ENCODE peak calls at places on chromosomes 3 and 15, in four cellular contexts. One of them, this sample, is unnamed.

GRCh38 chr3:53733433-53733832 is 112.8 kb downstream of the CHDH start:
- DNase-seq in heart left ventricle: no peak
- DNase-seq in heart right ventricle: no peak
- DNase-seq in left ventricle myocardium inferior: no peak
- DNase-seq in this sample: no peak

GRCh38 chr15:87764461-87765236 is 491.9 kb downstream of the NTRK3 start:
- DNase-seq in heart left ventricle: no peak
- DNase-seq in heart right ventricle: no peak
- DNase-seq in left ventricle myocardium inferior: no peak
- DNase-seq in this sample: no peak

GRCh38 chr3:110576962-110577361 is 494.7 kb upstream of the NECTIN3 start:
- DNase-seq in heart left ventricle: no peak
- DNase-seq in heart right ventricle: no peak
- DNase-seq in left ventricle myocardium inferior: no peak
- DNase-seq in this sample: peak; percentile 15

GRCh38 chr3:117589454-117589853 is 879.9 kb downstream of the TUSC7 start:
- DNase-seq in heart left ventricle: no peak
- DNase-seq in heart right ventricle: no peak
- DNase-seq in left ventricle myocardium inferior: no peak
- DNase-seq in this sample: no peak

GRCh38 chr3:58434990-58435389 is 1.4 kb upstream of the PDHB start:
- DNase-seq in heart left ventricle: no peak
- DNase-seq in heart right ventricle: no peak
- DNase-seq in left ventricle myocardium inferior: no peak
- DNase-seq in this sample: no peak

GRCh38 chr3:192130534-192131132 is 596.7 kb downstream of the FGF12 start:
- DNase-seq in heart left ventricle: peak; percentile 41
- DNase-seq in heart right ventricle: peak; percentile 34
- DNase-seq in left ventricle myocardium inferior: peak; percentile 21
- DNase-seq in this sample: no peak

GRCh38 chr3:44511238-44511567 is 33.7 kb upstream of the ZNF445 start:
- DNase-seq in heart left ventricle: no peak
- DNase-seq in heart right ventricle: no peak
- DNase-seq in left ventricle myocardium inferior: no peak
- DNase-seq in this sample: no peak

GRCh38 chr3:148372476-148372875 is 325.2 kb upstream of the AGTR1 start:
- DNase-seq in heart left ventricle: no peak
- DNase-seq in heart right ventricle: no peak
- DNase-seq in left ventricle myocardium inferior: no peak
- DNase-seq in this sample: no peak

GRCh38 chr3:146975476-146975875 is 370.3 kb upstream of the PLSCR5 start:
- DNase-seq in heart left ventricle: no peak
- DNase-seq in heart right ventricle: no peak
- DNase-seq in left ventricle myocardium inferior: no peak
- DNase-seq in this sample: no peak

GRCh38 chr3:115784739-115785571 is 161.6 kb downstream of the GAP43 start:
- DNase-seq in heart left ventricle: no peak
- DNase-seq in heart right ventricle: no peak
- DNase-seq in left ventricle myocardium inferior: no peak
- DNase-seq in this sample: no peak

GRCh38 chr3:55592572-55592971 is 105.5 kb upstream of the WNT5A start:
- DNase-seq in heart left ventricle: no peak
- DNase-seq in heart right ventricle: no peak
- DNase-seq in left ventricle myocardium inferior: no peak
- DNase-seq in this sample: no peak

GRCh38 chr15:84937144-84937543 is 44.5 kb upstream of the PDE8A start:
- DNase-seq in heart left ventricle: no peak
- DNase-seq in heart right ventricle: no peak
- DNase-seq in left ventricle myocardium inferior: no peak
- DNase-seq in this sample: no peak

GRCh38 chr3:177596248-177596821 is 399.1 kb upstream of the TBL1XR1 start:
- DNase-seq in heart left ventricle: no peak
- DNase-seq in heart right ventricle: no peak
- DNase-seq in left ventricle myocardium inferior: no peak
- DNase-seq in this sample: no peak

GRCh38 chr3:126517986-126518778 is 609 bp upstream of the UROC1 start:
- DNase-seq in heart left ventricle: peak; percentile 16
- DNase-seq in heart right ventricle: no peak
- DNase-seq in left ventricle myocardium inferior: no peak
- DNase-seq in this sample: no peak

GRCh38 chr3:195811756-195812155 is at the start of gene MUC4:
- DNase-seq in heart left ventricle: no peak
- DNase-seq in heart right ventricle: no peak
- DNase-seq in left ventricle myocardium inferior: no peak
- DNase-seq in this sample: no peak

DNA sequence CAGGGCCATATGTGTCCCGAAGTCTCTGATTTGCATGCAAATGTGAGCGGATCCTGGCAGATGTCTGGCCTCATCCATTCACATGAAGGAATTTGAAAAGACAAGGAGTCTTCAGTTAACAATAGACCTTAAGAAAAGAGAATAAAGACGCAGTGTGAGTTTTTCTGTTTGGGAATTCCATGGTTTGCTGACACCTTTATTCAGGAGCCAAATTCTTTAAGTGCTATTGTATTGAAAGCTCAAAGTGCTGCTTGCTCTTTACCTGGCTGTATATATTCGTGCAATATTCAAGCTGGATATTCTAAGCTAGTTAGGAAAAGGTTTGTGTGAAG is 2.2 kb downstream of the LRRN1 start:
- DNase-seq in heart left ventricle: no peak
- DNase-seq in heart right ventricle: no peak
- DNase-seq in left ventricle myocardium inferior: no peak
- DNase-seq in this sample: no peak
- H3K4me3 ChIP-seq in heart left ventricle: no peak overlapping the region
- H3K4me3 ChIP-seq in heart right ventricle: no peak overlapping the region
- H3K4me3 ChIP-seq in left ventricle myocardium inferior: peak overlapping the region; percentile 69
- H3K4me3 ChIP-seq in this sample: no peak overlapping the region

DNA sequence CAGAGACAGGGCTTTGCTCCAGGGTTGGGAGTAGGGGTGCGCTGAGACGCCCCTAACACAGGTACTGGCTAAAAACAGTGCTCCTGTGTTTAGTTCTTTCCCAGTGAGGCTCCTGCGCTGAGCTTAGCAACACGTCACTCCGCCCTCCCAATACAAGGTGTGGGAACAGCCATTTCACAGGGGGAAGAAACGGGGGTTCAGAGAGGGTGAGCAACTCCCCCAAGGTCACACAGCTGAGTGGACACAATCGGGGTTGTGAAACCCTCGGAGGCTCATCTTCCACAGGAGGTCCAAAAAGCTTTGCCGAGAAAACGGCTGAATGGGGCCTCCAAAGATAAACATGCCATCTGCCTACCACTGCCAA is 628 bp downstream of the PRRT3 start:
- DNase-seq in heart left ventricle: no peak
- DNase-seq in heart right ventricle: no peak
- DNase-seq in left ventricle myocardium inferior: no peak
- DNase-seq in this sample: no peak
- H3K4me3 ChIP-seq in heart left ventricle: peak overlapping the region; percentile 62
- H3K4me3 ChIP-seq in heart right ventricle: peak overlapping the region; percentile 65
- H3K4me3 ChIP-seq in left ventricle myocardium inferior: peak overlapping the region; percentile 69
- H3K4me3 ChIP-seq in this sample: no peak overlapping the region

DNA sequence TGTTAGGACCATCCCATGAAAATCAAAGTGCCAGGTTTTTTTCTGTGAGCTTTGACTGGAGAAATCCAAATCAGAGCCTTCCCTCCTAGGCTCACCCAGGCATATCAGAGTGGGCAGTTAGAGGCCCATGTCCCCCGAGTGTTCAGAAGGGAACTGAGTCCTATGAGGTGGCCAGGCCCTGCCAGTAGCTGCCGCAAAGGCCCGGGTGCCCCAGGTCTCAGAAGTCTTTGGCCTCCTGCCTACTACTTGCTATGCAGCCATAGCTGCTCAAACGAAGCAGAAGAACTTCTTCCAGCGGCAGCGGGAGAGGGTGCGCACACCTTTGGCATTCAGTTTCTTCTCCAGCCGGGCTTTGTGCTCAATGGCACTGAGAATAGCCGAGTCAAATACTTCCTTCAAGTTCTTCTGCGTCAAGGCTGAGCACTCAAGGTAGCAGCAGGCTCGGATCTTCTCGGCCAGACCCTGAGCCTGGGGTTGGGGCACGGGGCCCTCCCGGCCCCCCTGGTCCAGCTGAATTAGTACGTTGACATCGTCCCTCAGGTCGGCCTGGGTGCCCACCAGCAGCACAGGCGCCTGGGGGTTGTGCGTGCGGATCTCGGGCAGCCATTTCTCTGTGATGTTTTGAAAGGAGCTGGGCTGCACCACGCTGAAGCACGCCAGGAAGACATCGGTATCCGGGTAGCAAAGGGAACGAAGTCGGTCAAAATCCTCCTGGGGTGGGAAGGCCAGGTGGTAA is 1.1 kb downstream of the RHOV start:
- DNase-seq in heart left ventricle: no peak
- DNase-seq in heart right ventricle: no peak
- DNase-seq in left ventricle myocardium inferior: no peak
- DNase-seq in this sample: no peak
- H3K4me3 ChIP-seq in heart left ventricle: no peak overlapping the region
- H3K4me3 ChIP-seq in heart right ventricle: no peak overlapping the region
- H3K4me3 ChIP-seq in left ventricle myocardium inferior: peak overlapping the region; percentile 71
- H3K4me3 ChIP-seq in this sample: peak overlapping the region; percentile 45

GRCh38 chr3:159191454-159191853 is 389.6 kb downstream of the MFSD1 start:
- DNase-seq in heart left ventricle: no peak
- DNase-seq in heart right ventricle: no peak
- DNase-seq in left ventricle myocardium inferior: no peak
- DNase-seq in this sample: no peak
- H3K4me3 ChIP-seq in heart left ventricle: no peak overlapping the region
- H3K4me3 ChIP-seq in heart right ventricle: no peak overlapping the region
- H3K4me3 ChIP-seq in left ventricle myocardium inferior: no peak overlapping the region
- H3K4me3 ChIP-seq in this sample: no peak overlapping the region

GRCh38 chr3:33900809-33901505 is 102.5 kb downstream of the PDCD6IP start:
- DNase-seq in heart left ventricle: no peak
- DNase-seq in heart right ventricle: no peak
- DNase-seq in left ventricle myocardium inferior: no peak
- DNase-seq in this sample: no peak

GRCh38 chr3:33900440-33900808 is 102.0 kb downstream of the PDCD6IP start:
- DNase-seq in heart left ventricle: no peak
- DNase-seq in heart right ventricle: no peak
- DNase-seq in left ventricle myocardium inferior: no peak
- DNase-seq in this sample: no peak

GRCh38 chr3:33898901-33899300 is 100.5 kb downstream of the PDCD6IP start:
- DNase-seq in heart left ventricle: no peak
- DNase-seq in heart right ventricle: no peak
- DNase-seq in left ventricle myocardium inferior: no peak
- DNase-seq in this sample: no peak

GRCh38 chr3:33897306-33897705 is 98.9 kb downstream of the PDCD6IP start:
- DNase-seq in heart left ventricle: no peak
- DNase-seq in heart right ventricle: no peak
- DNase-seq in left ventricle myocardium inferior: no peak
- DNase-seq in this sample: no peak

DNA sequence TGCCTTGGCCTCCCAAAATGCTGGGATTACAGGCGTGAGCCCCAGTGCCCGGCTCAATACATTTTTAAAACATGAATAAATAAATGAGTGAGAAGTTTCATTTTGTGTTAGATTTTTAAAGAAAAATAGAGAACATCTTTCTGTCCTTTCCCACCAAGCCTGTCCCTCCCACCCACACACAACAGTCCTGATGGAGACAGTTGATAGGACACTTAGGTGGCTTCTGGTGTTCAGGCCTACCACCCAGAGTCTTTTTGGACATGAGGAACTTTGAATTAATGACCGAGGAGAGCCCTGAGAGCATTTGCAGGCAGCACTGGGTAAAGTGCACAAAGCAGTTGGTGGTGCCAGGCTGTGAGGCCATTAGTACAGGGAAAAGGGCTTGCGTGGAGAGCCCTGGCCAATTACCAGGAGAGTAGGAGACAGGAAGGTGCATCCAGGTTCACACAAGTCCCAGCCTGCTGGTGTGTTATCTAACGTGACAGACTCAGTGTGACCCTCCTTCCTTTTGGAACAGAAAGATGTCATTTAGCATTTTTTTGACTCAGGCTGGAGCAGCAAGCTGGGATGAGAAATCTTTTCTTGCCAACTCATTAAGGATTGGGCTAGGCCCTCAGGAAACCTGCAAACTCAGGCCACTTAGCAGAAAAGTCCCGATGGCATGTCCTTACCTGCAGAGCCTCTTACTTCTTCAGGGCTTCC is 103.6 kb downstream of the PDCD6IP start:
- DNase-seq in heart left ventricle: no peak
- DNase-seq in heart right ventricle: no peak
- DNase-seq in left ventricle myocardium inferior: no peak
- DNase-seq in this sample: no peak
- H3K4me3 ChIP-seq in heart left ventricle: no peak overlapping the region
- H3K4me3 ChIP-seq in heart right ventricle: no peak overlapping the region
- H3K4me3 ChIP-seq in left ventricle myocardium inferior: no peak overlapping the region
- H3K4me3 ChIP-seq in this sample: no peak overlapping the region

GRCh38 chr3:9183011-9183410 is 66.4 kb downstream of the SRGAP3 start:
- DNase-seq in heart left ventricle: peak; percentile 50
- DNase-seq in heart right ventricle: peak; percentile 32
- DNase-seq in left ventricle myocardium inferior: peak; percentile 28
- DNase-seq in this sample: no peak
- H3K4me3 ChIP-seq in heart left ventricle: no peak overlapping the region
- H3K4me3 ChIP-seq in heart right ventricle: no peak overlapping the region
- H3K4me3 ChIP-seq in left ventricle myocardium inferior: no peak overlapping the region
- H3K4me3 ChIP-seq in this sample: no peak overlapping the region

DNA sequence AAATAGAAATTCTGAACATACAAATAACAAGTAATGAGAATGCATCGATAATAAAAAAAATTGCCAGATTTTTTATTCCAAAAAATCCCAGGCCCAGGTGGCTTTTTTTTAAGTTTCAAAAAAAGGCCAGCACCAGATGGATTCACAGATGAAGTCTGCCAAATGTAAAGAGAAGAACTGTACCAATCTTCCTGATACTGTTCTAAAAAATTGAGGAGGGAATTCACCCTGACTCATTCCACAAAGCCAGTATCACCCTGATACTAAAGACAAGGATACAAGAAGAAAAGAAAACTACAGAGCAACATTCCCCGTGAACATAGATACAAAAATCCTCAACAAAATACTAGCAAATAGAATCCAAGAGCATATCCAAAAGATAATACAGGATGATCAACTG is 43.9 kb upstream of the XCR1 start:
- DNase-seq in heart left ventricle: no peak
- DNase-seq in heart right ventricle: no peak
- DNase-seq in left ventricle myocardium inferior: no peak
- DNase-seq in this sample: no peak
- H3K4me3 ChIP-seq in heart left ventricle: no peak overlapping the region
- H3K4me3 ChIP-seq in heart right ventricle: no peak overlapping the region
- H3K4me3 ChIP-seq in left ventricle myocardium inferior: no peak overlapping the region
- H3K4me3 ChIP-seq in this sample: no peak overlapping the region

DNA sequence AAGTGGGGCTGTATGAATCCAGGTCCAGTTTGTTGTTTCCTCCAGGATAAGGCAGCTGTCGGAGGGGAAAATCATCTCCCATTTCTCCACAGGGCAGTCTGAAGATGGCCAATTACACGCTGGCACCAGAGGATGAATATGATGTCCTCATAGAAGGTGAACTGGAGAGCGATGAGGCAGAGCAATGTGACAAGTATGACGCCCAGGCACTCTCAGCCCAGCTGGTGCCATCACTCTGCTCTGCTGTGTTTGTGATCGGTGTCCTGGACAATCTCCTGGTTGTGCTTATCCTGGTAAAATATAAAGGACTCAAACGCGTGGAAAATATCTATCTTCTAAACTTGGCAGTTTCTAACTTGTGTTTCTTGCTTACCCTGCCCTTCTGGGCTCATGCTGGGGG is 917 bp downstream of the CCRL2 start:
- DNase-seq in heart left ventricle: peak; percentile 54
- DNase-seq in heart right ventricle: peak; percentile 16
- DNase-seq in left ventricle myocardium inferior: no peak
- DNase-seq in this sample: no peak
- H3K4me3 ChIP-seq in heart left ventricle: peak overlapping the region; percentile 52
- H3K4me3 ChIP-seq in heart right ventricle: peak overlapping the region; percentile 39
- H3K4me3 ChIP-seq in left ventricle myocardium inferior: peak overlapping the region; percentile 60
- H3K4me3 ChIP-seq in this sample: no peak overlapping the region

GRCh38 chr3:16506451-16506850 is 7.0 kb downstream of the RFTN1 start:
- DNase-seq in heart left ventricle: no peak
- DNase-seq in heart right ventricle: no peak
- DNase-seq in left ventricle myocardium inferior: no peak
- DNase-seq in this sample: no peak
- H3K4me3 ChIP-seq in heart left ventricle: no peak overlapping the region
- H3K4me3 ChIP-seq in heart right ventricle: no peak overlapping the region
- H3K4me3 ChIP-seq in left ventricle myocardium inferior: no peak overlapping the region
- H3K4me3 ChIP-seq in this sample: no peak overlapping the region

GRCh38 chr3:84960994-84961393 is 2.2 kb downstream of the CADM2 start:
- DNase-seq in heart left ventricle: no peak
- DNase-seq in heart right ventricle: no peak
- DNase-seq in left ventricle myocardium inferior: no peak
- DNase-seq in this sample: no peak
- H3K4me3 ChIP-seq in heart left ventricle: no peak overlapping the region
- H3K4me3 ChIP-seq in heart right ventricle: no peak overlapping the region
- H3K4me3 ChIP-seq in left ventricle myocardium inferior: peak overlapping the region; percentile 69
- H3K4me3 ChIP-seq in this sample: no peak overlapping the region